ENCODE peak calls at places on chromosomes 1 and 21, in ten cellular contexts. S is epithelial cell of proximal tubule, B is HCT116, W is upper lobe of left lung, R is AG10803, G is HFFc6, X is progenitor cell of endocrine pancreas, F is AG04449, U is OCI-LY7, H is neural crest cell. J is an unnamed sample.

GRCh38 chr21:45309541-45310381 is 22.1 kb upstream of the POFUT2 start:
- DNase-seq in F (no peak), U (no peak), S (no peak), W (peak), R (no peak), G (no peak), H (no peak), X (no peak), B (no peak), J (no peak)

GRCh38 chr1:110682898-110683297 is 8.2 kb upstream of the KCNA3 start:
- DNase-seq in G (no peak), X (no peak), U (no peak), W (no peak), H (no peak), S (no peak), R (no peak), F (no peak), B (no peak), J (no peak)

GRCh38 chr21:45858180-45858579 is 123.4 kb upstream of the COL6A1 start:
- DNase-seq in H (no peak), S (no peak), X (no peak), R (no peak), G (no peak), B (no peak), U (no peak), W (no peak), F (no peak), J (no peak)

GRCh38 chr1:169572184-169572583 is 14.1 kb downstream of the F5 start:
- DNase-seq in R (peak), W (no peak), F (no peak), G (peak), U (no peak), S (peak), H (no peak), X (no peak), B (no peak), J (no peak)

GRCh38 chr1:147478556-147478955 is 62.7 kb upstream of the BCL9 start:
- DNase-seq in W (no peak), B (no peak), R (no peak), F (no peak), U (no peak), H (no peak), S (no peak), X (no peak), G (peak), J (no peak)

GRCh38 chr1:113394043-113394862 is 3.9 kb downstream of the MAGI3 start:
- DNase-seq in F (no peak), S (no peak), U (no peak), R (no peak), B (no peak), G (no peak), X (no peak), W (no peak), H (no peak), J (no peak)

GRCh38 chr1:192639607-192640368 is 3.8 kb downstream of the RGS13 start:
- DNase-seq in H (no peak), U (peak), F (no peak), G (peak), S (peak), X (no peak), B (peak), W (no peak), R (peak), J (no peak)

GRCh38 chr1:93976291-93976690 is 67.1 kb upstream of the GCLM start:
- DNase-seq in H (no peak), G (peak), R (no peak), W (no peak), X (no peak), F (no peak), U (no peak), B (no peak), S (no peak), J (no peak)

GRCh38 chr1:16922466-16922865 is 735 bp downstream of the CROCC start:
- DNase-seq in W (no peak), F (no peak), B (no peak), G (no peak), H (no peak), S (no peak), R (no peak), X (no peak), U (no peak), J (no peak)

GRCh38 chr21:28704746-28705145 is 287.9 kb downstream of the LTN1 start:
- DNase-seq in S (no peak), G (no peak), R (no peak), F (no peak), X (no peak), W (no peak), B (no peak), H (no peak), U (no peak), J (no peak)

GRCh38 chr21:35885942-35886541 is 174.3 kb downstream of the SETD4 start:
- DNase-seq in W (no peak), X (no peak), S (no peak), H (no peak), B (no peak), G (no peak), R (no peak), U (no peak), F (no peak), J (no peak)

GRCh38 chr1:47179023-47179987 is 10.5 kb downstream of the PDZK1IP1 start:
- DNase-seq in F (peak), H (peak), B (peak), U (peak), X (peak), G (peak), R (peak), S (no peak), W (peak), J (peak)

GRCh38 chr1:232473319-232473718 is 156.6 kb downstream of the SIPA1L2 start:
- DNase-seq in X (no peak), U (no peak), B (no peak), F (no peak), R (peak), S (no peak), H (no peak), W (no peak), G (no peak), J (no peak)

GRCh38 chr1:99365121-99365520 is 100.8 kb downstream of the PLPPR4 start:
- DNase-seq in R (no peak), X (no peak), F (no peak), W (no peak), B (no peak), H (no peak), U (no peak), G (no peak), S (no peak), J (no peak)

GRCh38 chr1:94265011-94265422 is 27.6 kb upstream of the ARHGAP29 start:
- DNase-seq in X (no peak), W (no peak), H (no peak), S (no peak), R (no peak), G (no peak), B (no peak), U (no peak), F (no peak), J (no peak)

GRCh38 chr1:209621329-209621728 is 30.9 kb downstream of the LAMB3 start:
- DNase-seq in R (no peak), H (no peak), S (no peak), G (no peak), W (no peak), B (no peak), X (no peak), F (no peak), U (no peak), J (no peak)

GRCh38 chr21:19011448-19011847 is 607.9 kb upstream of the TMPRSS15 start:
- DNase-seq in U (no peak), X (no peak), R (no peak), F (no peak), H (no peak), B (no peak), G (no peak), S (no peak), W (no peak), J (no peak)

GRCh38 chr1:37670133-37670532 is 22.2 kb upstream of the CDCA8 start:
- DNase-seq in G (no peak), W (no peak), R (no peak), H (no peak), S (no peak), U (no peak), F (no peak), X (no peak), B (no peak), J (no peak)

GRCh38 chr1:227885135-227885647 is 62.5 kb downstream of the WNT9A start:
- DNase-seq in U (no peak), B (no peak), F (no peak), W (peak), H (no peak), G (no peak), X (no peak), R (no peak), S (no peak), J (no peak)

GRCh38 chr1:109802901-109803561 is 39.3 kb upstream of the EPS8L3 start:
- DNase-seq in B (no peak), S (no peak), F (no peak), R (no peak), W (peak), H (no peak), U (no peak), X (no peak), G (no peak), J (no peak)

GRCh38 chr1:19814681-19815503 is at the start of gene RNF186:
- DNase-seq in F (no peak), X (no peak), R (no peak), B (no peak), S (no peak), U (peak), H (no peak), G (no peak), W (peak), J (no peak)

GRCh38 chr1:193680247-193680923 is 494.0 kb upstream of the B3GALT2 start:
- DNase-seq in R (no peak), U (no peak), F (no peak), H (no peak), W (no peak), B (no peak), X (no peak), G (no peak), S (no peak), J (no peak)

GRCh38 chr1:30571380-30571779 is 152.0 kb downstream of the MATN1 start:
- DNase-seq in X (no peak), B (no peak), R (no peak), W (no peak), H (no peak), S (no peak), F (no peak), U (no peak), G (no peak), J (no peak)

GRCh38 chr1:24491577-24492360 is 10.9 kb upstream of the RCAN3 start:
- DNase-seq in U (no peak), S (no peak), R (peak), W (no peak), G (peak), B (no peak), F (no peak), X (no peak), H (no peak), J (no peak)

GRCh38 chr1:212712451-212713303 is 13.0 kb upstream of the BATF3 start:
- DNase-seq in S (no peak), H (no peak), F (peak), R (peak), W (no peak), X (no peak), G (peak), B (no peak), U (no peak), J (no peak)

GRCh38 chr21:40176732-40177131 is 309.5 kb downstream of the PCP4 start:
- DNase-seq in H (no peak), R (no peak), W (no peak), U (no peak), X (no peak), S (no peak), G (no peak), F (no peak), B (no peak), J (no peak)

GRCh38 chr21:40178726-40179125 is 311.5 kb downstream of the PCP4 start:
- DNase-seq in R (no peak), S (no peak), W (peak), F (no peak), X (no peak), H (no peak), G (no peak), B (no peak), U (no peak), J (no peak)

GRCh38 chr21:40169971-40170370 is 302.7 kb downstream of the PCP4 start:
- DNase-seq in X (no peak), F (no peak), B (no peak), H (no peak), R (no peak), G (no peak), W (peak), U (no peak), S (no peak), J (no peak)

GRCh38 chr21:40177979-40178378 is 310.7 kb downstream of the PCP4 start:
- DNase-seq in X (no peak), S (no peak), G (no peak), U (no peak), R (no peak), W (no peak), B (no peak), H (no peak), F (no peak), J (no peak)

GRCh38 chr21:40173833-40174232 is 306.6 kb downstream of the PCP4 start:
- DNase-seq in U (no peak), F (no peak), S (no peak), X (no peak), H (no peak), G (no peak), B (no peak), R (no peak), W (no peak), J (no peak)
- TF ChIP-seq CTCF in U (no peak), F (no peak), S (no peak), X (no peak), H (no peak), G (no peak), B (no peak), R (no peak), W (no peak), J (no peak)

GRCh38 chr1:68782890-68783289 is 286.0 kb upstream of the DEPDC1 start:
- DNase-seq in W (no peak), H (no peak), F (no peak), B (no peak), S (no peak), X (no peak), U (no peak), R (no peak), G (no peak), J (no peak)
- TF ChIP-seq CTCF in W (no peak), H (peak), F (no peak), B (peak), S (peak), X (no peak), U (no peak), R (no peak), G (no peak), J (no peak)

DNA sequence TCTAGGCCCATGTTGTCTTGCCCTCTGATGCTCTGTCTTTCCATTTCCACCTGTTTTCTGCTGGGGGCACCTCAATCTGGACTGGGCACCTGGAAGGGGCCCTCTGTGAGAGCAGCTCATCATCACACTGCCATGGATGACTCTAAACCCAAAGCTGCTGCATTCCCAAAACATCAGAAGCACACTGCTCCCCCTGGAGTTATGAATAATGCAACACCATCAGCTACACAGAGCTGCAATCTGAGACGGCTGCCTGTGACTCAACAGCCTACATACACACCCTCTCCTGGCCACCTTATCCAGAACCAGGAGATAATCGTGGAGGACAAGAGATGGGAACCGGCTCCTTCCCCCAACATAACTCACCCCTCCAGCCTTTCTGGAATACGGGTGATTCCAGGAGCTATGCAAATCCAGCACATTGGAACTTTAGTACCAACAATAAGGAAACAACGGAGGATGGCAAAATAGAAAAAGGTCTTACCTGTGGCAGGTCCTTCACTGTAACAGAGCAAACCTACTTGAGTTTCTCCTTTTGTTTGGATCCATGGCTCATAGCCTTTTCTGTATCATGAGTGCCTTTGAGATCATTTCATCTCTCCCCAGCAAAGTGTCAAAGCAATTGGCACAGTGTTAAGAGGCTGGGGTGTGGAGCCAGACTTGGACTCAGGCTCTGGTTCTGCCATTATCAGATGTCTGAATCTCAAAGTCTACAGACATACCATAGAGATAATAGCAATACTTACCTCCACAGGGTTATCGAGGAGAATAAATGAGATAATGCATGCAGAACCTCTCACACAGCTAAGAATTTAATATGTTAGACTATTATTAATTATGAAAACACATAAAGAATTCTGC is 29.3 kb downstream of the AK2 start:
- DNase-seq in G (peak), X (no peak), B (peak), W (no peak), R (peak), S (no peak), F (peak), H (no peak), U (peak), J (peak)
- TF ChIP-seq CTCF in G (peak), X (peak), B (peak), W (peak), R (peak), S (peak), F (peak), H (peak), U (peak), J (peak)

GRCh38 chr1:175319912-175320230 is 127.3 kb upstream of the KIAA0040 start:
- DNase-seq in U (peak), R (no peak), F (no peak), G (no peak), H (no peak), X (no peak), B (no peak), W (no peak), S (no peak), J (no peak)
- TF ChIP-seq CTCF in U (peak), R (no peak), F (no peak), G (peak), H (no peak), X (no peak), B (no peak), W (no peak), S (no peak), J (no peak)

DNA sequence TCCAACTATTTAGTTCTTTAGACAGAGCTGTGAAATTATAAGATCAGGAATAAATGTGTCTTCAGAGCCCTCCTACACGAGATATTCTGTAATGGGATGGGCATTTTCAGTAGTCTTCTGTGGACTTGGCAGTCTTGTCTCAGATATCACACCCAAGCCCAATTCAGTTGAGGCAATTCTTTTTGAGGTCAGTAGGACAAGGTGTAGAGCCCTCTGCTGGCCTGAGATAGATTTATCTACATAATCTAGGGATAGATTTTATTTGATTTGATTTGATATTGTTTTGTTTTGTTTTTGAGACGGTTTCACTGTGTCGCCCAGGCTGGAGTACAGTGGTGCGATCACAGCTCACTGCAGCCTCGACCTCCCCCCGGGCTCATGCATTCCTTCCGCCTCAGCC is 77.5 kb downstream of the FMN2 start:
- DNase-seq in F (no peak), W (no peak), U (peak), G (peak), R (peak), S (no peak), X (no peak), H (no peak), B (no peak), J (no peak)
- TF ChIP-seq CTCF in F (no peak), W (no peak), U (peak), G (peak), R (peak), S (peak), X (no peak), H (peak), B (no peak), J (peak)

J was measured in AG09319.